ENCODE peak calls at places on chromosomes 1 and 21, in ten cellular contexts. One of them, this sample, is unnamed.
A peak's percentile ranks its signal among the peaks of the same experiment; 100 is the strongest.

GRCh38 chr1:206952182-206952581 is 5.9 kb upstream of the PIGR start:
- DNase-seq in mucosa of gallbladder: no peak
- DNase-seq in nephron progenitor cell: no peak
- DNase-seq in NCI-H510A: no peak
- DNase-seq in lower lobe of right lung: no peak
- DNase-seq in posterior cingulate gyrus: no peak
- DNase-seq in stimulated activated CD8-positive, alpha-beta memory T cell treated with anti-CD3 and anti-CD28 coated beads, Interleukin-15, amount 100 ng/mL, for 48 hours: no peak
- DNase-seq in H4: no peak
- DNase-seq in choroid plexus epithelial cell: no peak
- DNase-seq in activated CD4-positive, alpha-beta T cell treated with anti-CD3 and anti-CD28 coated beads for 24 hours: no peak
- DNase-seq in this sample: no peak

GRCh38 chr1:14689996-14690614 is 91.6 kb downstream of the KAZN start:
- DNase-seq in nephron progenitor cell: no peak
- DNase-seq in lower lobe of right lung: no peak
- DNase-seq in NCI-H510A: no peak
- DNase-seq in posterior cingulate gyrus: peak; percentile 24
- DNase-seq in activated CD4-positive, alpha-beta T cell treated with anti-CD3 and anti-CD28 coated beads for 24 hours: no peak
- DNase-seq in stimulated activated CD8-positive, alpha-beta memory T cell treated with anti-CD3 and anti-CD28 coated beads, Interleukin-15, amount 100 ng/mL, for 48 hours: no peak
- DNase-seq in H4: peak; percentile 21
- DNase-seq in choroid plexus epithelial cell: no peak
- DNase-seq in mucosa of gallbladder: no peak
- DNase-seq in this sample: no peak

GRCh38 chr1:110581637-110582036 is 24.5 kb downstream of the KCNA2 start:
- DNase-seq in NCI-H510A: no peak
- DNase-seq in lower lobe of right lung: no peak
- DNase-seq in H4: no peak
- DNase-seq in activated CD4-positive, alpha-beta T cell treated with anti-CD3 and anti-CD28 coated beads for 24 hours: no peak
- DNase-seq in choroid plexus epithelial cell: no peak
- DNase-seq in posterior cingulate gyrus: peak; percentile 36
- DNase-seq in mucosa of gallbladder: no peak
- DNase-seq in nephron progenitor cell: no peak
- DNase-seq in stimulated activated CD8-positive, alpha-beta memory T cell treated with anti-CD3 and anti-CD28 coated beads, Interleukin-15, amount 100 ng/mL, for 48 hours: no peak
- DNase-seq in this sample: peak; percentile 39

GRCh38 chr1:248627971-248628844 is 6.7 kb downstream of the OR2T11 start:
- DNase-seq in stimulated activated CD8-positive, alpha-beta memory T cell treated with anti-CD3 and anti-CD28 coated beads, Interleukin-15, amount 100 ng/mL, for 48 hours: no peak
- DNase-seq in lower lobe of right lung: no peak
- DNase-seq in posterior cingulate gyrus: no peak
- DNase-seq in mucosa of gallbladder: no peak
- DNase-seq in H4: no peak
- DNase-seq in choroid plexus epithelial cell: no peak
- DNase-seq in nephron progenitor cell: no peak
- DNase-seq in activated CD4-positive, alpha-beta T cell treated with anti-CD3 and anti-CD28 coated beads for 24 hours: no peak
- DNase-seq in NCI-H510A: no peak
- DNase-seq in this sample: no peak

GRCh38 chr1:182614796-182615451 is 10.7 kb upstream of the RGS16 start:
- DNase-seq in lower lobe of right lung: peak; percentile 84
- DNase-seq in posterior cingulate gyrus: peak; percentile 59
- DNase-seq in stimulated activated CD8-positive, alpha-beta memory T cell treated with anti-CD3 and anti-CD28 coated beads, Interleukin-15, amount 100 ng/mL, for 48 hours: peak; percentile 69
- DNase-seq in H4: peak; percentile 53
- DNase-seq in NCI-H510A: peak; percentile 68
- DNase-seq in mucosa of gallbladder: peak; percentile 73
- DNase-seq in nephron progenitor cell: peak; percentile 75
- DNase-seq in choroid plexus epithelial cell: peak; percentile 66
- DNase-seq in activated CD4-positive, alpha-beta T cell treated with anti-CD3 and anti-CD28 coated beads for 24 hours: peak; percentile 42
- DNase-seq in this sample: peak; percentile 55

GRCh38 chr21:24939288-24939687 is 668.0 kb downstream of the MRPL39 start:
- DNase-seq in stimulated activated CD8-positive, alpha-beta memory T cell treated with anti-CD3 and anti-CD28 coated beads, Interleukin-15, amount 100 ng/mL, for 48 hours: no peak
- DNase-seq in activated CD4-positive, alpha-beta T cell treated with anti-CD3 and anti-CD28 coated beads for 24 hours: no peak
- DNase-seq in NCI-H510A: no peak
- DNase-seq in nephron progenitor cell: no peak
- DNase-seq in posterior cingulate gyrus: no peak
- DNase-seq in H4: no peak
- DNase-seq in mucosa of gallbladder: no peak
- DNase-seq in lower lobe of right lung: no peak
- DNase-seq in choroid plexus epithelial cell: no peak
- DNase-seq in this sample: no peak

GRCh38 chr1:164721037-164721496 is 162.1 kb downstream of the PBX1 start:
- DNase-seq in stimulated activated CD8-positive, alpha-beta memory T cell treated with anti-CD3 and anti-CD28 coated beads, Interleukin-15, amount 100 ng/mL, for 48 hours: no peak
- DNase-seq in NCI-H510A: no peak
- DNase-seq in activated CD4-positive, alpha-beta T cell treated with anti-CD3 and anti-CD28 coated beads for 24 hours: no peak
- DNase-seq in mucosa of gallbladder: no peak
- DNase-seq in posterior cingulate gyrus: no peak
- DNase-seq in nephron progenitor cell: no peak
- DNase-seq in H4: no peak
- DNase-seq in lower lobe of right lung: no peak
- DNase-seq in choroid plexus epithelial cell: no peak
- DNase-seq in this sample: no peak

GRCh38 chr21:45478115-45478801 is 64.0 kb downstream of the SLC19A1 start:
- DNase-seq in activated CD4-positive, alpha-beta T cell treated with anti-CD3 and anti-CD28 coated beads for 24 hours: peak; percentile 71
- DNase-seq in NCI-H510A: no peak
- DNase-seq in posterior cingulate gyrus: peak; percentile 75
- DNase-seq in stimulated activated CD8-positive, alpha-beta memory T cell treated with anti-CD3 and anti-CD28 coated beads, Interleukin-15, amount 100 ng/mL, for 48 hours: peak; percentile 47
- DNase-seq in mucosa of gallbladder: peak; percentile 74
- DNase-seq in choroid plexus epithelial cell: peak; percentile 77
- DNase-seq in H4: peak; percentile 34
- DNase-seq in lower lobe of right lung: peak; percentile 83
- DNase-seq in nephron progenitor cell: peak; percentile 77
- DNase-seq in this sample: peak; percentile 16

GRCh38 chr1:101008229-101008628 is 17.4 kb downstream of the DPH5 start:
- DNase-seq in mucosa of gallbladder: no peak
- DNase-seq in lower lobe of right lung: no peak
- DNase-seq in nephron progenitor cell: no peak
- DNase-seq in posterior cingulate gyrus: no peak
- DNase-seq in activated CD4-positive, alpha-beta T cell treated with anti-CD3 and anti-CD28 coated beads for 24 hours: no peak
- DNase-seq in H4: no peak
- DNase-seq in NCI-H510A: no peak
- DNase-seq in choroid plexus epithelial cell: peak; percentile 48
- DNase-seq in stimulated activated CD8-positive, alpha-beta memory T cell treated with anti-CD3 and anti-CD28 coated beads, Interleukin-15, amount 100 ng/mL, for 48 hours: no peak
- DNase-seq in this sample: no peak

This sample was measured in caudate nucleus.